ENCODE peak calls at places on chromosomes 7 and 10, in eight cellular contexts. One of them, this sample, is unnamed.

GRCh38 chr7:50552921-50553320 is 12.3 kb downstream of the DDC start:
- DNase-seq in cardiac fibroblast: peak; percentile 67
- DNase-seq in RKO: peak; percentile 4
- DNase-seq in GM03348: peak; percentile 56
- DNase-seq in activated T-cell treated with anti-CD3 and anti-CD28 coated beads for 48 hours: no peak
- DNase-seq in H7: no peak
- DNase-seq in retina: no peak
- DNase-seq in WERI-Rb-1: no peak
- DNase-seq in this sample: peak; percentile 21

GRCh38 chr7:1993776-1994740 is 238.7 kb downstream of the MAD1L1 start:
- DNase-seq in GM03348: no peak
- DNase-seq in retina: no peak
- DNase-seq in H7: no peak
- DNase-seq in activated T-cell treated with anti-CD3 and anti-CD28 coated beads for 48 hours: no peak
- DNase-seq in WERI-Rb-1: no peak
- DNase-seq in RKO: no peak
- DNase-seq in cardiac fibroblast: no peak
- DNase-seq in this sample: no peak

GRCh38 chr7:63093481-63093880 is 905.2 kb upstream of the ZNF722 start:
- DNase-seq in cardiac fibroblast: no peak
- DNase-seq in RKO: peak; percentile 55
- DNase-seq in retina: no peak
- DNase-seq in H7: no peak
- DNase-seq in WERI-Rb-1: no peak
- DNase-seq in activated T-cell treated with anti-CD3 and anti-CD28 coated beads for 48 hours: no peak
- DNase-seq in GM03348: no peak
- DNase-seq in this sample: no peak

GRCh38 chr7:90736968-90737939 is 141.1 kb downstream of the CDK14 start:
- DNase-seq in retina: no peak
- DNase-seq in activated T-cell treated with anti-CD3 and anti-CD28 coated beads for 48 hours: no peak
- DNase-seq in GM03348: no peak
- DNase-seq in H7: no peak
- DNase-seq in WERI-Rb-1: no peak
- DNase-seq in cardiac fibroblast: no peak
- DNase-seq in RKO: no peak
- DNase-seq in this sample: no peak

GRCh38 chr7:20560325-20561180 is 54.9 kb upstream of the ABCB5 start:
- DNase-seq in retina: no peak
- DNase-seq in H7: peak; percentile 27
- DNase-seq in cardiac fibroblast: no peak
- DNase-seq in activated T-cell treated with anti-CD3 and anti-CD28 coated beads for 48 hours: no peak
- DNase-seq in RKO: no peak
- DNase-seq in WERI-Rb-1: no peak
- DNase-seq in GM03348: no peak
- DNase-seq in this sample: no peak

GRCh38 chr10:2933041-2933440 is 134.3 kb upstream of the PFKP start:
- DNase-seq in GM03348: no peak
- DNase-seq in retina: peak; percentile 41
- DNase-seq in H7: no peak
- DNase-seq in activated T-cell treated with anti-CD3 and anti-CD28 coated beads for 48 hours: no peak
- DNase-seq in RKO: no peak
- DNase-seq in WERI-Rb-1: no peak
- DNase-seq in cardiac fibroblast: no peak
- DNase-seq in this sample: no peak

GRCh38 chr10:67863094-67863493 is 21.4 kb upstream of the SIRT1 start:
- DNase-seq in GM03348: no peak
- DNase-seq in WERI-Rb-1: no peak
- DNase-seq in cardiac fibroblast: no peak
- DNase-seq in retina: no peak
- DNase-seq in RKO: no peak
- DNase-seq in activated T-cell treated with anti-CD3 and anti-CD28 coated beads for 48 hours: no peak
- DNase-seq in H7: no peak
- DNase-seq in this sample: no peak

GRCh38 chr7:115340828-115341227 is 418.9 kb downstream of the MDFIC start:
- DNase-seq in cardiac fibroblast: peak; percentile 88
- DNase-seq in WERI-Rb-1: no peak
- DNase-seq in H7: no peak
- DNase-seq in retina: no peak
- DNase-seq in activated T-cell treated with anti-CD3 and anti-CD28 coated beads for 48 hours: no peak
- DNase-seq in RKO: peak; percentile 93
- DNase-seq in GM03348: peak; percentile 25
- DNase-seq in this sample: no peak

GRCh38 chr10:75845538-75845937 is 414.1 kb downstream of the LRMDA start:
- DNase-seq in activated T-cell treated with anti-CD3 and anti-CD28 coated beads for 48 hours: no peak
- DNase-seq in GM03348: no peak
- DNase-seq in cardiac fibroblast: no peak
- DNase-seq in H7: peak; percentile 14
- DNase-seq in retina: no peak
- DNase-seq in RKO: no peak
- DNase-seq in WERI-Rb-1: no peak
- DNase-seq in this sample: no peak

This sample was measured in hepatic stellate cell.